ENCODE peak calls at places on chromosomes 6 and 20, in ten cellular contexts. One of them, this sample, is unnamed.

GRCh38 chr20:2822073-2822472 is 5.9 kb downstream of the TMEM239 start:
- DNase-seq in effector memory CD4-positive, alpha-beta T cell: peak
- DNase-seq in caudate nucleus: no peak
- DNase-seq in lower lobe of right lung: no peak
- DNase-seq in uterus: no peak
- DNase-seq in fibroblast of lung: peak
- DNase-seq in IMR-90: peak
- DNase-seq in thyroid gland: no peak
- DNase-seq in GM12878: no peak
- DNase-seq in CD8-positive, alpha-beta memory T cell: peak
- DNase-seq in this sample: no peak

GRCh38 chr20:46423882-46424482 is 17.6 kb upstream of the ELMO2 start:
- DNase-seq in effector memory CD4-positive, alpha-beta T cell: no peak
- DNase-seq in caudate nucleus: no peak
- DNase-seq in lower lobe of right lung: no peak
- DNase-seq in uterus: no peak
- DNase-seq in fibroblast of lung: no peak
- DNase-seq in IMR-90: no peak
- DNase-seq in thyroid gland: no peak
- DNase-seq in GM12878: no peak
- DNase-seq in CD8-positive, alpha-beta memory T cell: no peak
- DNase-seq in this sample: no peak

GRCh38 chr20:58174708-58175287 is 53.7 kb downstream of the ANKRD60 start:
- DNase-seq in effector memory CD4-positive, alpha-beta T cell: no peak
- DNase-seq in caudate nucleus: no peak
- DNase-seq in lower lobe of right lung: peak
- DNase-seq in uterus: peak
- DNase-seq in fibroblast of lung: no peak
- DNase-seq in IMR-90: no peak
- DNase-seq in thyroid gland: no peak
- DNase-seq in GM12878: no peak
- DNase-seq in CD8-positive, alpha-beta memory T cell: no peak
- DNase-seq in this sample: peak

GRCh38 chr20:51767018-51767866 is 948 bp downstream of the ATP9A start:
- DNase-seq in effector memory CD4-positive, alpha-beta T cell: no peak
- DNase-seq in caudate nucleus: peak
- DNase-seq in lower lobe of right lung: peak
- DNase-seq in uterus: peak
- DNase-seq in fibroblast of lung: peak
- DNase-seq in IMR-90: no peak
- DNase-seq in thyroid gland: peak
- DNase-seq in GM12878: no peak
- DNase-seq in CD8-positive, alpha-beta memory T cell: peak
- DNase-seq in this sample: peak

GRCh38 chr20:23361108-23361650 is 803 bp upstream of the GZF1 start:
- DNase-seq in effector memory CD4-positive, alpha-beta T cell: no peak
- DNase-seq in caudate nucleus: no peak
- DNase-seq in lower lobe of right lung: no peak
- DNase-seq in uterus: no peak
- DNase-seq in fibroblast of lung: no peak
- DNase-seq in IMR-90: peak
- DNase-seq in thyroid gland: no peak
- DNase-seq in GM12878: no peak
- DNase-seq in CD8-positive, alpha-beta memory T cell: no peak
- DNase-seq in this sample: no peak

GRCh38 chr20:54134445-54135220 is 39.2 kb downstream of the CYP24A1 start:
- DNase-seq in effector memory CD4-positive, alpha-beta T cell: no peak
- DNase-seq in caudate nucleus: no peak
- DNase-seq in lower lobe of right lung: no peak
- DNase-seq in uterus: no peak
- DNase-seq in fibroblast of lung: peak
- DNase-seq in IMR-90: peak
- DNase-seq in thyroid gland: no peak
- DNase-seq in GM12878: no peak
- DNase-seq in CD8-positive, alpha-beta memory T cell: no peak
- DNase-seq in this sample: no peak

GRCh38 chr6:40910260-40910893 is 128.6 kb downstream of the UNC5CL start:
- DNase-seq in effector memory CD4-positive, alpha-beta T cell: no peak
- DNase-seq in caudate nucleus: no peak
- DNase-seq in lower lobe of right lung: no peak
- DNase-seq in uterus: no peak
- DNase-seq in fibroblast of lung: no peak
- DNase-seq in IMR-90: no peak
- DNase-seq in thyroid gland: no peak
- DNase-seq in GM12878: no peak
- DNase-seq in CD8-positive, alpha-beta memory T cell: no peak
- DNase-seq in this sample: no peak

GRCh38 chr6:53794073-53794719 is 609 bp upstream of the LRRC1 start:
- DNase-seq in effector memory CD4-positive, alpha-beta T cell: peak
- DNase-seq in caudate nucleus: peak
- DNase-seq in lower lobe of right lung: peak
- DNase-seq in uterus: peak
- DNase-seq in fibroblast of lung: peak
- DNase-seq in IMR-90: peak
- DNase-seq in thyroid gland: peak
- DNase-seq in GM12878: peak
- DNase-seq in CD8-positive, alpha-beta memory T cell: peak
- DNase-seq in this sample: no peak

GRCh38 chr6:53979468-53980067 is 131.7 kb upstream of the MLIP start:
- DNase-seq in effector memory CD4-positive, alpha-beta T cell: no peak
- DNase-seq in caudate nucleus: no peak
- DNase-seq in lower lobe of right lung: no peak
- DNase-seq in uterus: no peak
- DNase-seq in fibroblast of lung: no peak
- DNase-seq in IMR-90: peak
- DNase-seq in thyroid gland: no peak
- DNase-seq in GM12878: no peak
- DNase-seq in CD8-positive, alpha-beta memory T cell: no peak
- DNase-seq in this sample: no peak

GRCh38 chr6:132675002-132675401 is 16.0 kb upstream of the TAAR1 start:
- DNase-seq in effector memory CD4-positive, alpha-beta T cell: no peak
- DNase-seq in caudate nucleus: no peak
- DNase-seq in lower lobe of right lung: no peak
- DNase-seq in uterus: no peak
- DNase-seq in fibroblast of lung: no peak
- DNase-seq in IMR-90: no peak
- DNase-seq in thyroid gland: no peak
- DNase-seq in GM12878: no peak
- DNase-seq in CD8-positive, alpha-beta memory T cell: no peak
- DNase-seq in this sample: no peak

GRCh38 chr6:20118877-20119276 is 93.4 kb downstream of the MBOAT1 start:
- DNase-seq in effector memory CD4-positive, alpha-beta T cell: no peak
- DNase-seq in caudate nucleus: no peak
- DNase-seq in lower lobe of right lung: no peak
- DNase-seq in uterus: no peak
- DNase-seq in fibroblast of lung: no peak
- DNase-seq in IMR-90: no peak
- DNase-seq in thyroid gland: no peak
- DNase-seq in GM12878: no peak
- DNase-seq in CD8-positive, alpha-beta memory T cell: no peak
- DNase-seq in this sample: no peak

GRCh38 chr6:149806127-149806526 is 56.6 kb downstream of the PCMT1 start:
- DNase-seq in effector memory CD4-positive, alpha-beta T cell: no peak
- DNase-seq in caudate nucleus: no peak
- DNase-seq in lower lobe of right lung: no peak
- DNase-seq in uterus: no peak
- DNase-seq in fibroblast of lung: peak
- DNase-seq in IMR-90: peak
- DNase-seq in thyroid gland: no peak
- DNase-seq in GM12878: no peak
- DNase-seq in CD8-positive, alpha-beta memory T cell: no peak
- DNase-seq in this sample: no peak

DNA sequence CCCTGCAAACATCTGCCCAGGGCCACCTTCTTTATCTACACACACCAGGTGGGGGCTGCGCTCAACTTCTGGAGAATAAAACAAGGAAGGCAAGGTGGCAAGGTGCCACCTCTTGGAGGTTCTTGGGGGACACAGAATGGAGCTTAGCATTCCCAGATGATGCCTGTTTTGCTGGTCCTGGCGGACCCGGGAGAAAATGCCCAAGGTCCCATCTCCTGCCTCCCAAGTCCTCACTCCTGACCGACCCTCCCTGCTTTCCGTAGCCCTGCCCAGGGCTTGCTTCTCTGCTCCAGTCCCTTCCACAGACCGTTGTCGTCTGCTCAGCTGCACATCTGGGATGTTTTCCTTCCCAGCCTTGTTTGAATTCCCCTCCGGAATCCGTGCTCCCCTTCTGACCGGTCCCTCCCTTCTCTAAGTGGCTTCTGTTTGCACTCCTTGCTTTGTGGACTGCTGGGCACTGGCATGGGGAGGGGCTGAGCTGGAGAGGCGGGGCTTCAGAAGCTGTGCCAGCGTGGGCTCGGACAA is 13.1 kb downstream of the ITPR3 start:
- DNase-seq in effector memory CD4-positive, alpha-beta T cell: no peak
- DNase-seq in caudate nucleus: no peak
- DNase-seq in lower lobe of right lung: peak
- DNase-seq in uterus: no peak
- DNase-seq in fibroblast of lung: no peak
- DNase-seq in IMR-90: no peak
- DNase-seq in thyroid gland: peak
- DNase-seq in GM12878: no peak
- DNase-seq in CD8-positive, alpha-beta memory T cell: no peak
- DNase-seq in this sample: no peak
- H3K27ac ChIP-seq in effector memory CD4-positive, alpha-beta T cell: no peak
- H3K27ac ChIP-seq in caudate nucleus: no peak
- H3K27ac ChIP-seq in lower lobe of right lung: peak
- H3K27ac ChIP-seq in uterus: peak
- H3K27ac ChIP-seq in fibroblast of lung: no peak
- H3K27ac ChIP-seq in IMR-90: no peak
- H3K27ac ChIP-seq in thyroid gland: peak
- H3K27ac ChIP-seq in GM12878: no peak
- H3K27ac ChIP-seq in CD8-positive, alpha-beta memory T cell: no peak
- H3K27ac ChIP-seq in this sample: no peak

DNA sequence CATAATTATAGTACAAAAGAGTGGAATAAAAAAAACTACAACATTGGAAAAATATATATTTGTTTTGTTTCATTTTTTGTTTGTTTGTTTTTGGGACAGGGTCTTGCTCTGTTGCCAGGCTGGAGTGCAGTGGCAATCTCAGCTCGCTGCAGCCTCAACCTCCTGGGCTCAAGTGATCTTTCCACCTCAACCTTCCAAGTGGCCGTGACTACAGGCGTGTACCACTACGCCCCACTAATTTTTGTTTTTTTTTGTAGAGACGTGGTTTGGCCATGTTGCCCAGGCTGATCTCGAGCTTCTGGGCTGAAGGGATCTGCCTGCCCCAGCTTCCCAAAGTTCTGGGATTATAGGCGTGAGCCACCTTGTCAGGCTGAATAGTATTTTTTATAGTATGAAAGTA is 41.4 kb upstream of the SH3BGRL2 start:
- DNase-seq in effector memory CD4-positive, alpha-beta T cell: no peak
- DNase-seq in caudate nucleus: no peak
- DNase-seq in lower lobe of right lung: no peak
- DNase-seq in uterus: no peak
- DNase-seq in fibroblast of lung: no peak
- DNase-seq in IMR-90: no peak
- DNase-seq in thyroid gland: peak
- DNase-seq in GM12878: no peak
- DNase-seq in CD8-positive, alpha-beta memory T cell: no peak
- DNase-seq in this sample: no peak
- H3K27ac ChIP-seq in effector memory CD4-positive, alpha-beta T cell: no peak
- H3K27ac ChIP-seq in caudate nucleus: no peak
- H3K27ac ChIP-seq in lower lobe of right lung: no peak
- H3K27ac ChIP-seq in uterus: no peak
- H3K27ac ChIP-seq in fibroblast of lung: no peak
- H3K27ac ChIP-seq in IMR-90: no peak
- H3K27ac ChIP-seq in thyroid gland: peak
- H3K27ac ChIP-seq in GM12878: no peak
- H3K27ac ChIP-seq in CD8-positive, alpha-beta memory T cell: no peak
- H3K27ac ChIP-seq in this sample: no peak

GRCh38 chr6:37516920-37517405 is 17.3 kb upstream of the CCDC167 start:
- DNase-seq in effector memory CD4-positive, alpha-beta T cell: no peak
- DNase-seq in caudate nucleus: no peak
- DNase-seq in lower lobe of right lung: no peak
- DNase-seq in uterus: no peak
- DNase-seq in fibroblast of lung: no peak
- DNase-seq in IMR-90: no peak
- DNase-seq in thyroid gland: no peak
- DNase-seq in GM12878: no peak
- DNase-seq in CD8-positive, alpha-beta memory T cell: no peak
- DNase-seq in this sample: no peak
- H3K27ac ChIP-seq in effector memory CD4-positive, alpha-beta T cell: peak
- H3K27ac ChIP-seq in caudate nucleus: no peak
- H3K27ac ChIP-seq in lower lobe of right lung: peak
- H3K27ac ChIP-seq in uterus: no peak
- H3K27ac ChIP-seq in fibroblast of lung: no peak
- H3K27ac ChIP-seq in IMR-90: no peak
- H3K27ac ChIP-seq in thyroid gland: no peak
- H3K27ac ChIP-seq in GM12878: peak
- H3K27ac ChIP-seq in CD8-positive, alpha-beta memory T cell: peak
- H3K27ac ChIP-seq in this sample: no peak

GRCh38 chr6:116352515-116353471 is 18.0 kb upstream of the DSE start:
- DNase-seq in effector memory CD4-positive, alpha-beta T cell: no peak
- DNase-seq in caudate nucleus: no peak
- DNase-seq in lower lobe of right lung: no peak
- DNase-seq in uterus: no peak
- DNase-seq in fibroblast of lung: peak
- DNase-seq in IMR-90: peak
- DNase-seq in thyroid gland: no peak
- DNase-seq in GM12878: peak
- DNase-seq in CD8-positive, alpha-beta memory T cell: no peak
- DNase-seq in this sample: no peak
- H3K27ac ChIP-seq in effector memory CD4-positive, alpha-beta T cell: no peak
- H3K27ac ChIP-seq in caudate nucleus: peak
- H3K27ac ChIP-seq in lower lobe of right lung: peak
- H3K27ac ChIP-seq in uterus: peak
- H3K27ac ChIP-seq in fibroblast of lung: peak
- H3K27ac ChIP-seq in IMR-90: peak
- H3K27ac ChIP-seq in thyroid gland: peak
- H3K27ac ChIP-seq in GM12878: peak
- H3K27ac ChIP-seq in CD8-positive, alpha-beta memory T cell: no peak
- H3K27ac ChIP-seq in this sample: peak